ENCODE peak calls at places on chromosome 5, in five cellular contexts. K is A549, N is HepG2, R is HCT116, F is Panc1. X is an unnamed sample.

GRCh38 chr5:29054694-29055093 is 2016.3 kb upstream of the CDH9 start:
- DNase-seq in F (no peak), N (no peak), R (no peak), K (no peak), X (no peak)

GRCh38 chr5:137487600-137487999 is 11.5 kb downstream of the SPOCK1 start:
- DNase-seq in R (no peak), N (no peak), K (no peak), F (no peak), X (no peak)

GRCh38 chr5:77155179-77155839 is 55.2 kb upstream of the PDE8B start:
- DNase-seq in R (no peak), F (no peak), K (no peak), N (no peak), X (no peak)

GRCh38 chr5:41773799-41774198 is 96.4 kb downstream of the OXCT1 start:
- DNase-seq in K (no peak), N (no peak), F (no peak), R (no peak), X (no peak)

GRCh38 chr5:157989296-157989695 is 130.4 kb upstream of the CLINT1 start:
- DNase-seq in N (no peak), F (no peak), R (no peak), K (no peak), X (no peak)

GRCh38 chr5:150349681-150350275 is 7.7 kb upstream of the TCOF1 start:
- DNase-seq in F (no peak), R (no peak), N (no peak), K (no peak), X (no peak)

GRCh38 chr5:176466245-176466871 is 18.2 kb downstream of the FAF2 start:
- DNase-seq in R (no peak), K (no peak), N (peak), F (no peak), X (no peak)

GRCh38 chr5:68932830-68933434 is 160.9 kb upstream of the SLC30A5 start:
- DNase-seq in N (no peak), R (peak), F (no peak), K (no peak), X (peak)

GRCh38 chr5:58462154-58462553 is 2.3 kb upstream of the PLK2 start:
- DNase-seq in F (no peak), R (peak), N (peak), K (peak), X (peak)

GRCh38 chr5:96189987-96190386 is 228.3 kb upstream of the ELL2 start:
- DNase-seq in N (no peak), R (no peak), F (no peak), K (no peak), X (no peak)

GRCh38 chr5:171355302-171355724 is 32.3 kb upstream of the NPM1 start:
- DNase-seq in R (no peak), N (no peak), K (no peak), F (no peak), X (no peak)

GRCh38 chr5:150641006-150641570 is 628 bp downstream of the SYNPO start:
- DNase-seq in R (no peak), F (no peak), K (peak), N (peak), X (no peak)

GRCh38 chr5:33997331-33997983 is 10.4 kb downstream of the AMACR start:
- DNase-seq in N (peak), F (peak), K (peak), R (peak), X (peak)

GRCh38 chr5:147431586-147431985 is 78.3 kb downstream of the DPYSL3 start:
- DNase-seq in K (no peak), N (no peak), F (no peak), R (no peak), X (no peak)

DNA sequence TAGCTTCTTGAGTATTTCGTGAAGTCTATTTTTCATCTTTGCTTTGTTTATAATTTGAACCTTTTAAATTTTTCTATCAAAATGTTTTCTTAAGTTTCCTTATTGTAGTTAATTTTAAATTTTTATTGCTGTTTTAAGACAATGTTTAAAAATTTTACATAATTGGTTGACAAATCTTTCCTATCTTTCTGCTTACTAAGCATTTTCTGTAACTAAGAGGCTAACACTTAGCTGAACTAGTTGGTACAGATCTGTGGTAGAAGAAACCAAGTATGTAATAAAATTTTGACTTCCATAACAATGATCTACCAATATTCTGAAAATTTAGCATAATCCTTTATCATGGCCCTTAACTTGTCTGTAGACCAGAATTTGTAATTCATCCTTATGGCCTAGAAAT is 32.3 kb upstream of the TNPO1 start:
- DNase-seq in F (no peak), K (no peak), N (no peak), R (no peak), X (no peak)
- TF ChIP-seq REST in F (no peak), K (no peak), N (no peak), R (no peak), X (no peak)

DNA sequence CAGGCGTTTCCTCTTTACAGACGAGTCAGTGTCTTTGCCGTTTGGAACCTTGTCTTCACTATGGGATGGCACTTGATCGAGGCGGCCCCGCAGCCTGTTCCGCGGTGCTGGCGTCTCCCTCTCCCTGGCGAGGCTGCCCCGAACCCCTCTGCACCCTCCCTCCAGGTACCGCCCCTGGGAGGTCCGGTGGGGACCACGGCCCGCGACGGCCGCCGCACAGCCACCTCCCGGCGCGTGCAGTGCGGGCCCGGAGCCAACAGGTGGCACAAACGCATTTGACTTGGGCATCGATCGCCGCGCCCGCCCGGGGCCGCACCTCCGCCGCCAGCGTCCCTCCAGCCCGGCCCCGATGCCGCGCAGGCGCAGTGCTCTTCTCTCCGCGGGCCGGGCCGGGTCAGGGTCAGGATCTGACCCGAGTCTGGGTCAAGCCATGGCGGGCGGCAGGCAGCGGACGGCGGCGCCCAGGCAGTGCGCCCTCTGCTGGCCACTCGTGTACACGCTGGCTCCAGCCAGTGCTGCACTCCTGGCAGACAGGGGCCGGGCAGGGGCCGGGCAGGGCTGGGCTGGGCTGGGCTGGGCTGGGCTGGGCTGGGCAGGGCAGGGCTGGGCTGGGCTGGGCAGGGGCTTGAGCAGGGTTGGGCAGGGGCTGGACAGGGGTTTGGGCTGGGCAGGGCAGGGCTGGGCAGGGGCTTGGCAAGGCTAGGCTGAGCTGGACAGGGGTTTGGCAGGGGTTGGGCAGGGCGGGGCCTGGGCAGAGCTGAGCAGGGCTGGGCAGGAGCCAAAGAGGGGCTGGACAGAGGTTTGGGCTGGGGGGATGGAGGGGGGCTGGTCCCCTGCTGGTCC is 155.8 kb upstream of the IRX4 start:
- DNase-seq in F (peak), K (peak), N (peak), R (peak), X (peak)
- TF ChIP-seq REST in F (no peak), K (no peak), N (no peak), R (no peak), X (no peak)

GRCh38 chr5:91651704-91652103 is 268.6 kb upstream of the ARRDC3 start:
- DNase-seq in N (no peak), R (no peak), K (no peak), F (no peak), X (no peak)
- TF ChIP-seq REST in N (no peak), R (no peak), K (no peak), F (no peak), X (no peak)

GRCh38 chr5:107431998-107432397 is 238.7 kb downstream of the EFNA5 start:
- DNase-seq in R (no peak), N (no peak), K (peak), F (no peak), X (no peak)
- TF ChIP-seq REST in R (no peak), N (no peak), K (no peak), F (no peak), X (no peak)

GRCh38 chr5:138502121-138502520 is 36.8 kb downstream of the EGR1 start:
- DNase-seq in K (no peak), F (no peak), R (no peak), N (no peak), X (no peak)
- TF ChIP-seq REST in K (no peak), F (no peak), R (no peak), N (no peak), X (no peak)